ENCODE peak calls at places on chromosomes 11 and 22, in eight cellular contexts. R is suprapubic skin, G is SK-N-SH, O is cardiac muscle cell, C is hepatocyte, V is Peyer's patch, J is HCT116, E is adrenal gland. B is an unnamed sample.

GRCh38 chr22:46780453-46780852 is 18.0 kb downstream of the TBC1D22A start:
- DNase-seq in O (no peak), G (no peak), E (peak; percentile 80), J (no peak), V (no peak), C (no peak), R (peak; percentile 44), B (no peak)

GRCh38 chr11:35820614-35821013 is 123.2 kb upstream of the LDLRAD3 start:
- DNase-seq in O (no peak), J (no peak), R (no peak), V (no peak), E (peak; percentile 44), C (no peak), G (no peak), B (no peak)

GRCh38 chr11:107017433-107018227 is 646 bp downstream of the GUCY1A2 start:
- DNase-seq in E (peak; percentile 44), J (no peak), O (peak; percentile 73), R (peak; percentile 66), V (no peak), G (peak; percentile 80), C (peak; percentile 84), B (peak; percentile 57)

GRCh38 chr22:42769574-42770447 is 49.1 kb upstream of the A4GALT start:
- DNase-seq in R (no peak), O (no peak), E (peak; percentile 89), G (no peak), V (peak; percentile 79), J (no peak), C (peak; percentile 83), B (peak; percentile 44)

GRCh38 chr22:39962071-39962470 is 1.9 kb downstream of the TMA7B start:
- DNase-seq in O (no peak), C (no peak), E (no peak), V (no peak), G (no peak), J (no peak), R (no peak), B (no peak)

GRCh38 chr11:119038884-119039283 is 8.2 kb upstream of the SLC37A4 start:
- DNase-seq in O (no peak), C (no peak), J (no peak), V (no peak), G (no peak), R (no peak), E (no peak), B (no peak)

GRCh38 chr22:42931421-42932196 is 74.5 kb upstream of the ARFGAP3 start:
- DNase-seq in E (no peak), J (no peak), V (no peak), G (no peak), C (no peak), R (no peak), O (no peak), B (no peak)

GRCh38 chr11:128898580-128899344 is 7.6 kb downstream of the KCNJ5 start:
- DNase-seq in V (no peak), E (peak; percentile 84), O (no peak), J (no peak), G (no peak), C (no peak), R (no peak), B (no peak)

GRCh38 chr11:118411523-118411922 is 10.1 kb downstream of the ATP5MG start:
- DNase-seq in O (no peak), J (no peak), R (no peak), E (no peak), G (no peak), V (no peak), C (peak; percentile 21), B (no peak)

GRCh38 chr11:62680825-62681240 is 2.0 kb upstream of the UBXN1 start:
- DNase-seq in V (no peak), R (no peak), G (peak; percentile 71), J (peak; percentile 67), E (peak; percentile 63), O (peak; percentile 71), C (peak; percentile 78), B (peak; percentile 56)

GRCh38 chr11:102800774-102801173 is 2.8 kb upstream of the MMP1 start:
- DNase-seq in J (no peak), E (no peak), V (no peak), C (no peak), O (no peak), R (peak; percentile 66), G (no peak), B (no peak)

GRCh38 chr11:72721689-72722049 is 30.5 kb downstream of the ARAP1 start:
- DNase-seq in G (no peak), C (peak; percentile 59), J (no peak), R (no peak), V (no peak), O (no peak), E (peak; percentile 53), B (no peak)

GRCh38 chr11:72970557-72971118 is 156.4 kb downstream of the ATG16L2 start:
- DNase-seq in C (no peak), G (no peak), E (peak; percentile 16), R (no peak), O (no peak), J (no peak), V (no peak), B (no peak)

GRCh38 chr11:84558085-84558905 is 1068.8 kb downstream of the DLG2 start:
- DNase-seq in C (peak; percentile 75), V (no peak), J (peak; percentile 18), O (peak; percentile 66), E (peak; percentile 23), G (peak; percentile 27), R (no peak), B (peak; percentile 30)

GRCh38 chr11:64366751-64367150 is 7.8 kb downstream of the RPS6KA4 start:
- DNase-seq in E (no peak), G (no peak), J (no peak), C (no peak), R (no peak), O (no peak), V (no peak), B (no peak)

GRCh38 chr22:35526333-35526979 is 14.2 kb upstream of the RASD2 start:
- DNase-seq in C (no peak), J (no peak), G (no peak), R (no peak), E (no peak), O (no peak), V (no peak), B (no peak)

GRCh38 chr11:44470849-44471248 is 94.6 kb upstream of the CD82 start:
- DNase-seq in R (no peak), J (no peak), V (no peak), O (peak; percentile 91), E (no peak), C (no peak), G (no peak), B (no peak)

GRCh38 chr22:48321986-48322545 is 1505.6 kb downstream of the BRD1 start:
- DNase-seq in G (no peak), E (no peak), V (no peak), R (no peak), O (no peak), J (no peak), C (no peak), B (no peak)

GRCh38 chr22:25729595-25729994 is 12.4 kb upstream of the MYO18B start:
- DNase-seq in O (no peak), C (no peak), G (no peak), J (no peak), R (no peak), E (no peak), V (no peak), B (peak; percentile 27)

GRCh38 chr11:96426356-96427103 is 36.7 kb downstream of the JRKL start:
- DNase-seq in R (no peak), G (peak; percentile 64), E (no peak), J (peak; percentile 19), O (peak; percentile 55), C (peak; percentile 47), V (no peak), B (no peak)

DNA sequence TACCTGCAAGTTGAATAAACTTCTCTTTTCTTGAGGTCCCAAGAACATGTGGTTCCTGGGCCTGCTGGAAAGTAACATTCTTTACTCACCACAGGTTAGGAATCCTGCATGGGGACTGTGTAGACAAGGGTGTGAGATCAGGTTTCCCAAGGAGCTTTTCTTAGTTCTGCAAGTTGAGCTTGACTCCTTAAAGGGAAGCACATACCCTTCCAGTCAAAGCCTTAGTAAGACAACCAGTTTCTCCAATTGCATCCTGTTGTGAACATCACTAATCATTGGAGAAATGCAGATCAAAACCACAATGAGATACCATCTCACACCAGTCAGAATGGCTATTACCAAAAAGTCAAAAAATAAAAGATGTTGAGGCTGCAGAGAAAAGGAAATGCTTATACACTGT is 48.3 kb upstream of the PAK1 start:
- DNase-seq in O (no peak), G (no peak), R (no peak), V (no peak), J (no peak), E (no peak), C (no peak), B (no peak)
- TF ChIP-seq CTCF in O (no peak), G (no peak), R (no peak), V (no peak), J (no peak), E (no peak), C (no peak), B (no peak)

DNA sequence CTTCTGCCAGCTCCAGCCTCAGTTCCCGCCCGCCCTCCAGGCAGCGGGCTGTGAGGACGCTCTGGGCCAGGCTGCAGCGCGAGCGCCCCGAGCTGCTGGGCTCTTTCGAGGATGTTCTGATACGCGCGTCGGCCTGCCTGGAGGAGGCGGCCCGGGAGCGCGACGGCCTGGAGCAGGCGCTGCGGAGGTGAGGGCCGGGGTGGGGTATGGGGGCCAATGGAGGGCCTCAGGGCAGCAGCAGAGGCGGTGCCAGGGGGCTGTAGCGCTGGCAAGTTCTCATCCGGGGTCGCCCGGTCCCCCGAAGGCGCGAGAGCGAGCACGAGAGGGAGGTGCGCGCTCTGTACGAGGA is 2.2 kb downstream of the CRACR2B start:
- DNase-seq in R (no peak), E (no peak), V (no peak), O (no peak), C (no peak), J (no peak), G (no peak), B (no peak)
- H3K27me3 ChIP-seq in R (peaks cover 13% of the 10 kb centered on the region), E (no peaks in the 10 kb centered on the region), V (no peaks in the 10 kb centered on the region), O (peaks cover 29% of the 10 kb centered on the region), C (peaks cover 21% of the 10 kb centered on the region), J (no peaks in the 10 kb centered on the region), G (no peaks in the 10 kb centered on the region), B (peaks cover 35% of the 10 kb centered on the region)

DNA sequence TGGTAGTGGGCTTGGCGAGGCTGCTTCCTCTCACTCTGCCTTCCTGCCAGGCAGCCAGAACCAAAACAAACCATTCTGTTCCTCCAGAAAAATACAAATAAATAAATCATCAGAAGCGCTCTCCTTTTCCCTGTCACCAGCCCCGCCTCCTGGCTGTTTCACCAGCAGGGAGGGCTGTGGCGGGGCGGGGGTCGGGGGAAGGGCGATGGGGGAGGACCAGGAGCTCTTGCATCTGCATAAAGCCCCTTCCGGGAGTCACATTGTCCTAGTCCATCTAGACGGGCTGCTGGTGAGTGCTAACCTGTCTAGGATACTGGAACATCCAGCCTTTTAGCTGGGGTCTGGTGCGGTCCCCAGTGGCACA is 20.8 kb downstream of the SHISAL1 start:
- DNase-seq in G (no peak), R (no peak), E (no peak), C (no peak), J (no peak), V (no peak), O (no peak), B (peak; percentile 39)
- H3K36me3 ChIP-seq in G (no peaks in the 10 kb centered on the region), R (no peaks in the 10 kb centered on the region), E (no peaks in the 10 kb centered on the region), C (no peaks in the 10 kb centered on the region), J (no peaks in the 10 kb centered on the region), V (no peaks in the 10 kb centered on the region), O (no peaks in the 10 kb centered on the region), B (no peaks in the 10 kb centered on the region)

DNA sequence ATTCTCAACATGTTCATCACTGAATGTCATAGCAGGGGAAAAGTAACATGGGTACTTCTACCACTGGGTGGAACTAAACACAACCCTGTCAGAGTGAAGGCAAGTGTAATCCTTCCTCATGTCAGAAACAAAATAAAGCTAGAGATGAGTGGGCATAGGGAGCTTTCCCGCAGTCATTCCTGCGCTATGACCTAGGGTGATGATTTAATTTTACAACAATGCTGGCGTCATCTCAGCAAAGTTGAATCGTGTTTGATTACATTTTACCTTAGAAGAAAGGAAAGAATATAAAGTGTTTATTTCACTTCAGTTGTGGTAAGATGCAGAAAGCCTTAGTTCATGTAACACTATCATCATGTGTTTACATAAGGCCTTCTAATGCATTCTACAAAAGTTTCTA is 355.6 kb downstream of the METTL15 start:
- DNase-seq in O (no peak), C (no peak), R (no peak), E (no peak), G (no peak), J (no peak), V (no peak), B (no peak)
- TF ChIP-seq CTCF in O (no peak), C (no peak), R (no peak), E (no peak), G (no peak), J (no peak), V (no peak), B (no peak)